ENCODE peak calls at places on chromosomes 4 and X, in nine cellular contexts. V is astrocyte of the cerebellum; B is AG04450; F is epithelial cell of esophagus; X is AG09309; G is pancreas; C is CD8-positive, alpha-beta T cell; I is K562; H is choroid plexus epithelial cell. D is an unnamed sample.

GRCh38 chr4:107255596-107255995 is 219.5 kb upstream of the DKK2 start:
- DNase-seq in F (peak), V (no peak), B (no peak), I (no peak), C (no peak), X (no peak), G (no peak), H (peak), D (no peak)

GRCh38 chr4:100986360-100986868 is 360.9 kb downstream of the PPP3CA start:
- DNase-seq in C (no peak), X (no peak), G (no peak), I (no peak), V (peak), H (peak), B (no peak), F (no peak), D (no peak)

GRCh38 chrX:148500428-148501120 is at the start of gene AFF2:
- DNase-seq in V (no peak), H (peak), B (no peak), F (peak), C (peak), I (no peak), G (no peak), X (no peak), D (peak)

GRCh38 chrX:47751670-47752069 is 85.0 kb upstream of the ZNF81 start:
- DNase-seq in C (peak), B (no peak), X (no peak), I (peak), F (peak), H (peak), V (no peak), G (peak), D (no peak)

GRCh38 chr4:73811841-73812240 is 24.6 kb upstream of the CXCL6 start:
- DNase-seq in X (no peak), B (no peak), V (no peak), G (no peak), H (no peak), C (no peak), F (no peak), I (no peak), D (no peak)

GRCh38 chr4:81085291-81085690 is 54.8 kb downstream of the BMP3 start:
- DNase-seq in X (no peak), G (no peak), F (peak), H (peak), C (no peak), I (no peak), V (no peak), B (no peak), D (peak)

GRCh38 chr4:189124149-189124758 is 816.4 kb upstream of the FRG1 start:
- DNase-seq in I (no peak), X (peak), F (peak), V (peak), B (peak), H (peak), C (no peak), G (no peak), D (peak)

GRCh38 chrX:150879855-150880807 is 18.3 kb downstream of the CD99L2 start:
- DNase-seq in V (no peak), B (no peak), G (no peak), H (no peak), C (no peak), F (no peak), X (no peak), I (no peak), D (no peak)

GRCh38 chr4:48985602-48985975 is 486 bp upstream of the CWH43 start:
- DNase-seq in F (no peak), H (no peak), C (no peak), B (no peak), G (no peak), I (no peak), V (no peak), X (no peak), D (no peak)

GRCh38 chr4:146072381-146072780 is 103.1 kb upstream of the LSM6 start:
- DNase-seq in B (no peak), V (no peak), G (no peak), F (peak), C (no peak), H (no peak), I (no peak), X (no peak), D (peak)

GRCh38 chrX:134501942-134502341 is 42.0 kb downstream of the HPRT1 start:
- DNase-seq in X (no peak), I (no peak), V (no peak), H (no peak), C (no peak), F (no peak), B (no peak), G (no peak), D (peak)

GRCh38 chrX:67613366-67613765 is 69.5 kb downstream of the AR start:
- DNase-seq in G (no peak), H (peak), B (no peak), F (no peak), C (no peak), V (no peak), X (no peak), I (no peak), D (peak)

GRCh38 chr4:53315300-53315699 is 50.6 kb downstream of the SCFD2 start:
- DNase-seq in C (no peak), H (peak), B (no peak), F (no peak), I (no peak), G (no peak), X (no peak), V (no peak), D (no peak)

GRCh38 chr4:2934077-2934812 is 29.0 kb downstream of the NOP14 start:
- DNase-seq in X (no peak), C (peak), I (peak), H (peak), G (peak), B (no peak), F (peak), V (no peak), D (peak)

GRCh38 chr4:40183615-40184411 is 13.0 kb upstream of the RHOH start:
- DNase-seq in I (no peak), F (peak), B (no peak), G (no peak), H (peak), X (no peak), C (no peak), V (no peak), D (peak)

GRCh38 chrX:12673487-12673886 is 117.7 kb upstream of the PRPS2 start:
- DNase-seq in B (no peak), V (no peak), X (no peak), H (no peak), F (no peak), G (no peak), C (no peak), I (no peak), D (no peak)

GRCh38 chr4:82801910-82802521 is 3.4 kb upstream of the SCD5 start:
- DNase-seq in V (no peak), B (no peak), G (no peak), X (no peak), F (peak), C (no peak), H (peak), I (no peak), D (peak)

GRCh38 chr4:173051697-173052096 is 116.9 kb upstream of the GALNT7 start:
- DNase-seq in C (no peak), F (no peak), I (peak), X (peak), H (no peak), B (no peak), V (no peak), G (no peak), D (peak)

GRCh38 chrX:45859407-45859806 is 658.7 kb upstream of the DIPK2B start:
- DNase-seq in C (no peak), G (no peak), I (no peak), F (no peak), H (no peak), B (no peak), X (no peak), V (no peak), D (no peak)

GRCh38 chrX:28586891-28587635 is at the start of gene IL1RAPL1:
- DNase-seq in F (peak), V (peak), H (peak), I (no peak), C (no peak), X (no peak), B (peak), G (no peak), D (peak)

GRCh38 chrX:130091976-130092522 is 18.2 kb downstream of the ELF4 start:
- DNase-seq in B (no peak), X (no peak), H (no peak), I (peak), G (no peak), F (no peak), V (no peak), C (peak), D (no peak)

GRCh38 chr4:118969359-118969758 is 80.7 kb downstream of the SYNPO2 start:
- DNase-seq in G (peak), I (peak), F (peak), X (no peak), B (no peak), C (no peak), H (peak), V (peak), D (peak)

GRCh38 chrX:44308869-44309268 is 34.6 kb downstream of the EFHC2 start:
- DNase-seq in F (no peak), V (no peak), G (no peak), I (no peak), X (no peak), B (no peak), C (no peak), H (no peak), D (no peak)

GRCh38 chr4:32499176-32499575 is 1779.0 kb downstream of the PCDH7 start:
- DNase-seq in I (no peak), G (no peak), X (peak), H (peak), B (no peak), C (no peak), F (peak), V (peak), D (peak)

GRCh38 chr4:53147711-53148110 is 218.2 kb downstream of the SCFD2 start:
- DNase-seq in B (no peak), G (no peak), F (no peak), V (no peak), I (no peak), X (no peak), C (no peak), H (no peak), D (no peak)

GRCh38 chr4:156294577-156294976 is 340.9 kb upstream of the CTSO start:
- DNase-seq in H (peak), F (peak), C (no peak), X (peak), I (no peak), B (peak), G (no peak), V (peak), D (peak)

GRCh38 chr4:59818656-59819055 is 1381.5 kb upstream of the ADGRL3 start:
- DNase-seq in G (no peak), X (no peak), B (no peak), I (no peak), V (peak), C (no peak), H (no peak), F (no peak), D (no peak)

GRCh38 chr4:138949866-138950265 is 65.7 kb upstream of the NOCT start:
- DNase-seq in H (no peak), B (no peak), V (no peak), F (no peak), G (no peak), I (no peak), X (no peak), C (no peak), D (no peak)

GRCh38 chr4:86011117-86011516 is 348.7 kb downstream of the MAPK10 start:
- DNase-seq in C (no peak), X (peak), G (no peak), I (no peak), F (peak), H (peak), B (peak), V (peak), D (peak)

GRCh38 chr4:156941940-156942548 is 29.6 kb downstream of the PDGFC start:
- DNase-seq in H (peak), C (no peak), V (peak), G (peak), B (peak), I (no peak), F (peak), X (peak), D (peak)

GRCh38 chr4:111453216-111453615 is 692.0 kb upstream of the FAM241A start:
- DNase-seq in I (no peak), B (no peak), F (no peak), C (no peak), G (no peak), H (no peak), X (no peak), V (no peak), D (no peak)

GRCh38 chr4:23005691-23006090 is 313.0 kb downstream of the GBA3 start:
- DNase-seq in H (no peak), G (no peak), I (no peak), B (no peak), C (no peak), F (no peak), X (no peak), V (no peak), D (no peak)

GRCh38 chr4:79959652-79960051 is 113.4 kb downstream of the ANTXR2 start:
- DNase-seq in G (no peak), C (no peak), I (no peak), B (no peak), V (no peak), F (no peak), X (no peak), H (no peak), D (no peak)

GRCh38 chr4:88216395-88216794 is 58.0 kb upstream of the ABCG2 start:
- DNase-seq in X (no peak), I (no peak), V (no peak), H (no peak), B (no peak), C (no peak), G (peak), F (no peak), D (no peak)

GRCh38 chrX:135425026-135425425 is 3.3 kb downstream of the SMIM10L2A start:
- DNase-seq in G (no peak), V (no peak), I (no peak), B (no peak), H (no peak), C (no peak), X (no peak), F (no peak), D (no peak)

GRCh38 chr4:181432347-181432746 is 810.9 kb upstream of the TENM3 start:
- DNase-seq in B (no peak), G (no peak), I (no peak), H (no peak), F (no peak), V (no peak), C (no peak), X (no peak), D (no peak)

GRCh38 chr4:149344436-149344835 is 471.2 kb downstream of the IQCM start:
- DNase-seq in C (no peak), G (no peak), I (no peak), B (peak), H (peak), X (no peak), V (peak), F (peak), D (peak)
- H3K4me3 ChIP-seq in C (no peak), G (no peak), I (no peak), B (no peak), H (no peak), X (no peak), V (no peak), F (no peak), D (no peak)

GRCh38 chrX:71111851-71112468 is 583 bp upstream of the IL2RG start:
- DNase-seq in I (no peak), H (no peak), G (no peak), C (peak), F (no peak), X (no peak), V (no peak), B (no peak), D (no peak)
- H3K4me3 ChIP-seq in I (no peak), H (no peak), G (no peak), C (peak), F (no peak), X (no peak), V (no peak), B (no peak), D (no peak)

DNA sequence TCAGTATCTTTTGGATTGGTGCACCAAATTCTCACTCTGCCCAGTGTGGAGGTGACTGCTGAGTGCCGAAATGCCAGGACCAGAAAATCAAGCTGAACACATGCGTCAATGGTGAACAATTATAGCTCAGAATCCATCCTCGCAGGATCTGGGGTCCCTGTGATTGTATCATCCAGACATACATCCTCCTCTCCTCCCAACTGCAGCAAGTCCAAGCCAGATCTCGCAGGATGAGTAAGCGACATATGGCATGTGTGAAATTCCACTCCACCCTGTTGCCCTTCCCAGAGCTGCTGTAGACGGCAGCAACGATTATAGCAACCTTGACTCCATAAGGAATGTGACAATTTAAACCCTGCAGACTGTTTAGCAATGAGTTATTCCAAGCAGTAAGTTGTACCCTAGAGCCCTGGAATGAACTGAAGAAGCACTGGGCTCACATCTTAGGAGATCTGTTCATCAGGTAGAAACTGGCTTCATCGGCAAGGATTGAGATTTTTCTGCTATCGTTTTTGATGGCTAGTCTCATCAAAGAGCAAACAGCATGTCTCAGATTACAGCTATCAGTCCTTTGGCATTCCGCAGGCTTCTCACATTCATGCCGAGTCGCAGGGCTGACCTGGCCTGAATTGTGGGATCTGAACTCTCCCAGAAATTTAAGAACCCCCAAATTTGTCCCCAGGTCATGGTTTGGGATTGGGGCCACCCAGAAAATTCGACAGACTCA is 35.5 kb upstream of the SORBS2 start:
- DNase-seq in G (no peak), I (no peak), F (peak), X (peak), B (no peak), V (no peak), H (peak), C (no peak), D (peak)
- H3K4me3 ChIP-seq in G (no peak), I (no peak), F (no peak), X (no peak), B (no peak), V (no peak), H (no peak), C (no peak), D (no peak)

GRCh38 chr4:153434190-153434589 is 32.0 kb upstream of the TMEM131L start:
- DNase-seq in I (no peak), C (no peak), B (no peak), V (no peak), H (no peak), G (no peak), F (no peak), X (no peak), D (no peak)

GRCh38 chr4:153438916-153439756 is 27.0 kb upstream of the TMEM131L start:
- DNase-seq in F (no peak), B (no peak), V (no peak), C (peak), G (no peak), H (no peak), X (no peak), I (no peak), D (no peak)

GRCh38 chr4:153432971-153433752 is 33.0 kb upstream of the TMEM131L start:
- DNase-seq in H (peak), I (peak), G (peak), X (peak), B (no peak), F (peak), C (peak), V (peak), D (peak)

GRCh38 chr4:153428816-153429592 is 37.2 kb upstream of the TMEM131L start:
- DNase-seq in X (no peak), F (no peak), H (no peak), I (no peak), V (no peak), G (no peak), B (no peak), C (no peak), D (no peak)

GRCh38 chr4:153433753-153434105 is 32.4 kb upstream of the TMEM131L start:
- DNase-seq in X (no peak), V (no peak), C (no peak), G (no peak), I (no peak), H (no peak), B (no peak), F (no peak), D (no peak)
- H3K4me3 ChIP-seq in X (no peak), V (no peak), C (peak), G (no peak), I (no peak), H (no peak), B (no peak), F (no peak), D (no peak)

DNA sequence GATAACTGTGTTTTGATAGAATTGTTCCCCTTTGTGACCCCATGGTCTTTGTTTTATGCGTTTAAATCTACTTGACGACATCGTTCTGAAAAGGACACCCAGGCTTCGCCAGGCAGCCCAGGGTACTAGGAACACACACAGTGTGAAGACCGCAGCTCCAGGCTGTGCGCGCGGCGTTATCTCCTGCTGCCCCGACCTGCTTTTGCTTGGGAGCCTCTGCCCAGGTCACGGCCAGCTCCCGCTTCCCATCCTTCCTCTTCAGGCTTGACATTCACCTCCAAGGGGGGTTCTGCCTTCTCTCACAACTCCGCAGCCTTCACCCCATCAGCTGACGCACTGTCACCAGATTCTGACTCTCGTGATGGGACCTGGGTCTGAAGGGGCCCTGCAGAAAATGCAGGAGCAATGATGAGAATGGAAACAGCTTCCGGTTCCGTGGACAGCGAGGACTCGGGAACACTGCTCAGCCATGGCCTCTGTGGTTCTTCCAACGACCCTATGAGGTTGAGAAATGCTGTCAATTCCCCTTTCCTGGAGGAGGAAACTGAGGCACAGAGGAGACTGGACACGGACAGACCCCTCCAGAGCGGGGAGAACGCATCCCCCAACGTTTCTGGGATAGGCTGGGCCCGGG is 536 bp upstream of the HTRA3 start:
- DNase-seq in I (no peak), B (no peak), X (no peak), C (no peak), F (no peak), V (no peak), G (no peak), H (no peak), D (no peak)
- H3K4me3 ChIP-seq in I (no peak), B (peak), X (no peak), C (no peak), F (no peak), V (no peak), G (no peak), H (no peak), D (no peak)

GRCh38 chr4:163525982-163526381 is 31.5 kb downstream of the TMA16 start:
- DNase-seq in I (no peak), H (no peak), V (no peak), X (no peak), B (no peak), C (no peak), G (no peak), F (no peak), D (no peak)

GRCh38 chr4:163528618-163529017 is 34.1 kb downstream of the TMA16 start:
- DNase-seq in G (no peak), X (no peak), H (no peak), C (no peak), I (no peak), V (no peak), B (no peak), F (no peak), D (no peak)

GRCh38 chr4:163523791-163524365 is 29.4 kb downstream of the TMA16 start:
- DNase-seq in I (no peak), G (no peak), B (no peak), C (no peak), F (no peak), H (no peak), V (no peak), X (no peak), D (no peak)

DNA sequence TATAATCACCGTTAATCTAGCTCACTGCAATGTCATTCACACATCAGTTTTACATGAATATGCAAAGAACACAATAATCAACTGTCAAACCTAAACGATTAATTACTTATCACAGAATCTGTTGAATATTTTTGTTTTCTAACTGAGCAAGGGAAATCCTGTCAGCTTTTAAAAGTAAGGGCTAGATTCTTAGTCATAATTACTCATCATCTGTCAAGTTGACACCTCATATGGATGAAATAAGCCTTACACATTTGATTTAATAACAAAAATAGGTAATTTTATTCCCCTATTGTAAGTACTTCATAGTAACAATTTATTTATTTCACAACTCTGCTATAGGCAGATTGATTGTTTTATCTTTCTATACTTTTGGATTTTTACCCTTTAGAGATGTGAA is 32.7 kb downstream of the TMA16 start:
- DNase-seq in G (no peak), V (no peak), H (no peak), F (peak), X (no peak), B (no peak), C (no peak), I (no peak), D (no peak)
- H3K4me3 ChIP-seq in G (no peak), V (no peak), H (no peak), F (no peak), X (no peak), B (no peak), C (no peak), I (no peak), D (no peak)